ENCODE peak calls at places on chromosome 21, in eight cellular contexts. L is lower lobe of right lung; R is A549; A is lung; N is ascending aorta; U is CD4-positive, CD25-positive, alpha-beta regulatory T cell; B is tibial artery; G is left ventricle myocardium inferior. J is an unnamed sample. For H3K4me1, the result is how much of the 10 kb centered on the place peaks cover.

GRCh38 chr21:37240978-37241377 is 26.2 kb downstream of the VPS26C start:
- DNase-seq in R (no peak), B (no peak), N (no peak), L (no peak), U (no peak), A (no peak), G (no peak), J (no peak)

GRCh38 chr21:26100573-26100972 is 70.0 kb downstream of the APP start:
- DNase-seq in G (no peak), U (no peak), N (no peak), L (no peak), B (no peak), A (no peak), R (no peak), J (no peak)

GRCh38 chr21:17386498-17386897 is 126.3 kb upstream of the CXADR start:
- DNase-seq in N (no peak), G (no peak), R (no peak), U (no peak), L (no peak), A (no peak), B (no peak), J (no peak)

GRCh38 chr21:18917602-18918001 is 514.0 kb upstream of the TMPRSS15 start:
- DNase-seq in B (no peak), G (no peak), U (no peak), L (no peak), R (no peak), N (no peak), A (no peak), J (peak)

GRCh38 chr21:27339902-27340301 is 373.0 kb upstream of the ADAMTS5 start:
- DNase-seq in B (no peak), L (no peak), A (no peak), N (no peak), G (no peak), U (no peak), R (no peak), J (no peak)

GRCh38 chr21:14116080-14116481 is 94.7 kb downstream of the LIPI start:
- DNase-seq in G (no peak), A (no peak), N (no peak), B (no peak), R (no peak), L (no peak), U (no peak), J (no peak)

GRCh38 chr21:25171438-25171837 is 435.8 kb downstream of the MRPL39 start:
- DNase-seq in N (no peak), U (no peak), G (no peak), R (no peak), L (no peak), A (no peak), B (no peak), J (no peak)

GRCh38 chr21:27423073-27423472 is 456.2 kb upstream of the ADAMTS5 start:
- DNase-seq in B (peak), A (peak), R (no peak), G (peak), N (peak), L (no peak), U (no peak), J (peak)

GRCh38 chr21:42360317-42360716 is 6.0 kb downstream of the TFF1 start:
- DNase-seq in A (no peak), R (no peak), G (no peak), U (no peak), L (no peak), B (no peak), N (no peak), J (no peak)

GRCh38 chr21:42063206-42063577 is 7.9 kb upstream of the UMODL1 start:
- DNase-seq in G (no peak), L (peak), A (peak), R (no peak), B (no peak), U (no peak), N (no peak), J (peak)

GRCh38 chr21:42135386-42136040 is 64.4 kb downstream of the UMODL1 start:
- DNase-seq in U (no peak), A (no peak), L (no peak), B (no peak), G (no peak), R (no peak), N (no peak), J (no peak)

GRCh38 chr21:36887983-36888382 is 78.5 kb downstream of the HLCS start:
- DNase-seq in U (no peak), B (no peak), A (no peak), R (no peak), N (no peak), L (no peak), G (no peak), J (no peak)

GRCh38 chr21:37373539-37373938 is 7.0 kb downstream of the DYRK1A start:
- DNase-seq in R (no peak), L (no peak), B (no peak), N (no peak), G (no peak), U (no peak), A (no peak), J (no peak)

GRCh38 chr21:25752389-25752788 is 17.6 kb downstream of the GABPA start:
- DNase-seq in L (no peak), A (no peak), G (no peak), B (no peak), U (no peak), N (no peak), R (no peak), J (no peak)

GRCh38 chr21:36005018-36005417 is 55.3 kb downstream of the SETD4 start:
- DNase-seq in R (no peak), N (no peak), B (no peak), U (no peak), A (no peak), G (no peak), L (no peak), J (no peak)

GRCh38 chr21:41142051-41142795 is 25.7 kb upstream of the BACE2 start:
- DNase-seq in N (peak), L (no peak), B (peak), G (no peak), A (peak), U (no peak), R (peak), J (no peak)

GRCh38 chr21:46646541-46647154 is 11.2 kb downstream of the PRMT2 start:
- DNase-seq in R (no peak), G (no peak), N (no peak), L (no peak), A (no peak), B (no peak), U (no peak), J (no peak)

GRCh38 chr21:41825216-41825615 is 53.9 kb downstream of the PRDM15 start:
- DNase-seq in R (no peak), L (no peak), A (no peak), B (no peak), G (no peak), N (no peak), U (no peak), J (no peak)

GRCh38 chr21:16055012-16055411 is 325.2 kb downstream of the USP25 start:
- DNase-seq in U (no peak), R (no peak), N (no peak), B (no peak), G (no peak), L (no peak), A (no peak), J (no peak)

GRCh38 chr21:17859661-17860060 is 40.5 kb upstream of the C21orf91 start:
- DNase-seq in A (no peak), R (no peak), G (no peak), N (no peak), B (no peak), L (no peak), U (no peak), J (no peak)

GRCh38 chr21:37593015-37593414 is 226.4 kb downstream of the DYRK1A start:
- DNase-seq in G (no peak), A (no peak), N (no peak), U (no peak), L (no peak), B (no peak), R (no peak), J (no peak)

GRCh38 chr21:46515109-46515508 is 56.4 kb downstream of the DIP2A start:
- DNase-seq in A (no peak), N (no peak), G (peak), L (no peak), R (no peak), U (no peak), B (no peak), J (peak)

GRCh38 chr21:41283211-41283818 is 33.3 kb upstream of the FAM3B start:
- DNase-seq in A (peak), B (no peak), L (no peak), N (peak), U (peak), G (no peak), R (peak), J (peak)

GRCh38 chr21:36113647-36114428 is 21.0 kb upstream of the CBR3 start:
- DNase-seq in B (no peak), L (peak), A (peak), G (no peak), N (no peak), R (no peak), U (peak), J (peak)

GRCh38 chr21:16279658-16280581 is 550.1 kb downstream of the USP25 start:
- DNase-seq in G (peak), B (no peak), R (no peak), U (no peak), A (no peak), L (no peak), N (no peak), J (no peak)

GRCh38 chr21:15682182-15682895 is 47.4 kb upstream of the USP25 start:
- DNase-seq in G (no peak), B (no peak), N (no peak), A (no peak), U (no peak), R (no peak), L (no peak), J (no peak)

GRCh38 chr21:46544003-46544402 is 60.9 kb downstream of the S100B start:
- DNase-seq in L (no peak), G (no peak), A (no peak), B (no peak), N (no peak), U (no peak), R (no peak), J (no peak)

GRCh38 chr21:40936151-40936550 is 89.2 kb upstream of the DSCAM start:
- DNase-seq in G (no peak), R (no peak), A (no peak), U (no peak), B (no peak), L (no peak), N (no peak), J (no peak)

DNA sequence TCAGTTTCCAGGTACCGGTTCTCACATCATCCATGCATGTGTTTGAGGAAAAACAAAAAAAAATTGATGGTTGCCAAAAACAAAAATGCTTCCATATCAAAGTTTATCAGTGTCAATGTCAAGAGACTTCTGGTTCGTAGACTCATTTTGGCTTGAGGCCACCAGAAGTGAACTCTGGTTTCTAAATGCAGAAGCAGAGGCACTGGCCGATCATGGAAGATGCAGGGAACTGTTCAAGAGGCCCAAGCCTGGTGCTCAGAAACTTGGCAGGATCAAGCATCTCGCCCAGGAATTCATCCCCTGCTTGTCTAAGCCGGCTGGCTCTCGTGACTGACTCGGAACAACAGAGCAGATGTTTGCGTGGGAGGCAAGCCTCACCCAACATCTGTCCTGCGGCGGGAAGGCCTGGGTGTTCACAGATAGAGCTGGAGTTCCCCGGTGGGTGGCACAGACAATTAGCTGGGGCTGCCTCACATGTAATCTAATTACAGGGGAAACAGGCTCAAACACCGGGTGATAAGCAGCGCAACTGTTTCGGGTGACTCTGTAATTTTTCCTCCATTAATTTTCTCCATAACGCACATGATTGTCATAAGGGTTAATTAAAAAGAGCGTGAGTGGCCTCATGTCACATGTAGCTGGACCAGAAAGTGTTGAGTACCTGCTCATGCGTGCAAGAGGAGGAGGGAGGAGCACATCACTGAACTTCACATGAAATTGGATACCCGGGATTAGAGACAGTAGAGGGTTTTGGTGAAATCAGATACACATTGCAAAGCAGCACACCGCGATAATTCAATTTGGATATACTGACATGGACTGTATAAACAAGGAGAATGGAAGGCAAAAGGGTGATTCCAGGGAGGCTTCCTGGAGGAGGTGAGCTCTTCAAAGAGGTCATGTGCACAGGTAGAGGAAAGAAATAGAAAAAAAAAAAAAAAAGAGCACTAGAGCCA is 180.0 kb downstream of the ETS2 start:
- DNase-seq in A (peak), G (peak), B (peak), U (no peak), R (no peak), L (peak), N (peak), J (peak)
- H3K4me1 ChIP-seq in A (under half), G (half or more), B (under half), U (under half), R (under half), L (half or more), N (half or more), J (under half)

GRCh38 chr21:32381571-32381970 is 11.2 kb downstream of the URB1 start:
- DNase-seq in B (no peak), A (no peak), L (no peak), R (no peak), G (no peak), N (peak), U (no peak), J (no peak)
- H3K4me1 ChIP-seq in B (under half), A (under half), L (under half), R (half or more), G (under half), N (half or more), U (under half), J (under half)

GRCh38 chr21:43717166-43717853 is 1.6 kb upstream of the PDXK start:
- DNase-seq in A (no peak), B (no peak), N (no peak), R (no peak), L (no peak), G (no peak), U (no peak), J (no peak)
- H3K4me1 ChIP-seq in A (under half), B (under half), N (under half), R (half or more), L (under half), G (under half), U (under half), J (under half)

DNA sequence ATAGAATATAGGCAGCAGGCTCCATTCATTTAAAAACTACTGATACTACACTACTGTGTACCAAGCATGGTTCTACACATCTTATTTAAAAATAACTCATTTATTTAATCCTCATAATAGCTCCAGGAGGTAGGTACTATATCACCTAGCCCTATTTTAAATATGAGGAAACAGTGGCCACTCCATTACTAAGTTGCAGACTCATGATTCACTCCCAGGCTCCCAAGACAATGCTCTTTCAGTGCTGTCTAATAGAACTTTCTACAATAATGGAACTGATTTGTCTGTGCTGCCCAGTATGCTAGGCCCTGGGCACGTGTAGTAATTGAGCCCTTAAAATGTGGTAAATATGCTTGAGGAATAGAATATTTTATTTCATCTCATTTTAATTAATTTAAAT is 357.1 kb downstream of the LTN1 start:
- DNase-seq in L (no peak), G (no peak), A (no peak), N (no peak), U (no peak), R (no peak), B (no peak), J (no peak)
- H3K4me1 ChIP-seq in L (under half), G (under half), A (under half), N (under half), U (under half), R (under half), B (half or more), J (under half)

GRCh38 chr21:34812510-34813265 is 143.9 kb downstream of the CLIC6 start:
- DNase-seq in L (no peak), R (no peak), N (no peak), B (no peak), A (no peak), U (no peak), G (no peak), J (no peak)
- H3K4me1 ChIP-seq in L (under half), R (half or more), N (under half), B (under half), A (under half), U (under half), G (under half), J (under half)

GRCh38 chr21:23249760-23250159 is 2251.6 kb downstream of the NCAM2 start:
- DNase-seq in G (no peak), L (no peak), U (no peak), R (no peak), B (no peak), A (no peak), N (no peak), J (no peak)

GRCh38 chr21:23245231-23245630 is 2247.0 kb downstream of the NCAM2 start:
- DNase-seq in R (no peak), U (no peak), A (no peak), L (no peak), N (no peak), B (no peak), G (no peak), J (no peak)

GRCh38 chr21:23247334-23247733 is 2249.1 kb downstream of the NCAM2 start:
- DNase-seq in A (no peak), L (no peak), N (no peak), B (no peak), U (no peak), G (no peak), R (no peak), J (no peak)
- H3K4me1 ChIP-seq in A (under half), L (under half), N (under half), B (under half), U (under half), G (under half), R (under half), J (under half)

GRCh38 chr21:33650230-33650629 is 7.9 kb downstream of the ITSN1 start:
- DNase-seq in N (no peak), A (no peak), U (no peak), B (no peak), G (no peak), L (no peak), R (no peak), J (no peak)

GRCh38 chr21:33645730-33646129 is 3.4 kb downstream of the ITSN1 start:
- DNase-seq in N (no peak), A (no peak), R (no peak), L (no peak), U (no peak), B (no peak), G (no peak), J (no peak)

GRCh38 chr21:33650929-33651505 is 8.7 kb downstream of the ITSN1 start:
- DNase-seq in U (no peak), N (no peak), B (no peak), R (no peak), L (no peak), A (no peak), G (no peak), J (no peak)

GRCh38 chr21:33647560-33647959 is 5.3 kb downstream of the ITSN1 start:
- DNase-seq in L (no peak), G (no peak), N (no peak), A (no peak), R (no peak), B (no peak), U (no peak), J (no peak)

DNA sequence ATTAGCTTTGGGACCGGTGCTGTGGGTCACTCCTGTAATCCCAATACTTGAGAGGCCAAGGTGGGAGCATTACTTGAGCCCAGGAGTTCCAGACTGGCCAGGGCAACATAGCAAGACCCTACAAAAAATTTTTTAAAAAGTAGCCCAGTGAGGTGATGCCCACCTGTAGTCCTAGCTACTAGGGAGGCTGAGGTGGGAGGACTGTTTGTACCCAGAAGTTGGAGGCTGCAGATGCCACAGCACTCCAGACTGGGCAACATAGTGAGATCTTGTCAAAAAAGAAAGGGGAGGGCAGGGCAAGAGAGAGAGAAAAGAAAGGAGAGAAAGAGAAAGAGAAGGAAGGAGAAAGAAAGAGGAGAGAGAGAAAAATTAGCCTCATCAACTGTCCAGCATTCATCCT is 6.3 kb downstream of the ITSN1 start:
- DNase-seq in N (no peak), U (no peak), G (no peak), L (no peak), B (no peak), R (no peak), A (no peak), J (no peak)
- H3K4me1 ChIP-seq in N (under half), U (under half), G (half or more), L (under half), B (under half), R (under half), A (under half), J (half or more)

GRCh38 chr21:45423968-45424853 is 19.2 kb downstream of the COL18A1 start:
- DNase-seq in U (no peak), N (no peak), L (peak), B (peak), G (no peak), R (no peak), A (no peak), J (no peak)

GRCh38 chr21:45421846-45422775 is 17.1 kb downstream of the COL18A1 start:
- DNase-seq in U (no peak), A (no peak), N (peak), B (peak), R (no peak), L (peak), G (peak), J (no peak)

GRCh38 chr21:45423201-45423955 is 18.4 kb downstream of the COL18A1 start:
- DNase-seq in G (peak), A (no peak), U (no peak), L (peak), R (no peak), N (no peak), B (peak), J (no peak)

GRCh38 chr21:45427331-45428271 is 22.6 kb downstream of the COL18A1 start:
- DNase-seq in U (no peak), N (peak), A (no peak), L (no peak), G (peak), B (peak), R (peak), J (peak)

DNA sequence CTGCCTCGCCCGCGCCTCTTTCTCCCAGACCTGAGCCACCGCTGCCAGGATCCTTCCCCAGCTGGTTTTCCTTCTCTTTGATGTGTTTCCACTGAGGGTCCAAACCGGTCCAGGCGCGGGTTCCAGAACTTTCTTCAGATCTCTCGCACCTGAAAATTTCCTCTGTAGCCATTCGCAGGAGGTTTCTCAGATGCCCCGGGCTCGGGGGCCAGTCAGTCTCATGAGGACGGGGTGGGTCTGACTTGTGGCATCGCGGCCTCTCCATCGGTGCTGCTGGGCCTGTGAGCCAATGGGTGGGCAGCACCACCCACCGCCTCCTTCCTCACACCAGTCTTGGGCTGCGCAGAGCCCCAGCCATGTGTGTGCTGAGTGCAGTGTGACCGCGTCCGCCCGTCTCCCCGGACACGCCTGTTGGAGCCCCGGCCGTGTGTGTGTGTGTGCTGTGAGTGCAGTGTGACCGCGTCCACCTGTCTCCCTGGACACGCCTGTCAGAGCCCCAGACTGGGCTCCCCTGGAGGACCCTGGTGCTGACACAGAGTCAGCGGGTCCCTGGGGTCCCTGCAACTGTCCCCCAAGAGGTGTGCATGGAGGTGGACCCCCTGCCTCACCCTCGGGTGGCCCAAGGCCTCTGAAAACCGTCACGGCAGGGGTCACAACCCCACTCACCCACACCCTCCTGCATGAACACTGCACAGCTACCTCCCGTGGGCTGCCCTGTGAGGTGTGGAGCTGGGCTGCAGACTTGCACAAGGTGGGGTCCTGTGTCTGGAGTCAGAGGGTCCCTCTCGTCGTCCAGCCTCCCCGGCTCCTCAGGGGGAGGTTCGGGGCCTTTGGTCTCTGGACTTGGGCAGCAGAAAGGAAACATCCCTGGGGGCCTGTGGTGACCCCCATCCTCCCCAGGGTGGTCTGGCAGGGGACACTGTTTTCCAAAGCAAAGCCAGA is 20.2 kb downstream of the COL18A1 start:
- DNase-seq in B (peak), A (no peak), R (no peak), G (no peak), N (no peak), U (no peak), L (no peak), J (no peak)
- H3K4me1 ChIP-seq in B (half or more), A (under half), R (half or more), G (under half), N (half or more), U (under half), L (under half), J (under half)

J was measured in stomach.